ENCODE peak calls at places on chromosomes 3 and 15, in six cellular contexts. Q is GM20000, B is NB4, T is fibroblast of pulmonary artery, J is SHP77 treated with DMSO at 0.1 percent for 48 hours, F is T1000. W is an unnamed sample.

GRCh38 chr3:50296721-50297383 is 2.4 kb downstream of the HYAL3 start:
- DNase-seq in Q (no peak), B (no peak), T (no peak), J (no peak), F (no peak), W (no peak)

GRCh38 chr15:34366271-34367043 is 539 bp downstream of the LPCAT4 start:
- DNase-seq in Q (peak), B (peak), T (peak), J (peak), F (no peak), W (no peak)

GRCh38 chr15:39250460-39251186 is 330.3 kb upstream of the THBS1 start:
- DNase-seq in Q (no peak), B (no peak), T (no peak), J (no peak), F (no peak), W (no peak)

GRCh38 chr3:71707600-71707999 is 17.6 kb downstream of the EIF4E3 start:
- DNase-seq in Q (no peak), B (no peak), T (no peak), J (no peak), F (no peak), W (no peak)

GRCh38 chr15:85838655-85839054 is 43.9 kb upstream of the KLHL25 start:
- DNase-seq in Q (no peak), B (no peak), T (no peak), J (no peak), F (no peak), W (no peak)

GRCh38 chr15:89333011-89333860 is 1.4 kb downstream of the POLG start:
- DNase-seq in Q (peak), B (no peak), T (no peak), J (no peak), F (no peak), W (no peak)

GRCh38 chr3:184440161-184440560 is 60.3 kb downstream of the CHRD start:
- DNase-seq in Q (no peak), B (no peak), T (no peak), J (no peak), F (no peak), W (no peak)

GRCh38 chr3:102478160-102478559 is 43.3 kb downstream of the ZPLD1 start:
- DNase-seq in Q (no peak), B (no peak), T (no peak), J (no peak), F (no peak), W (no peak)

GRCh38 chr15:101051291-101052030 is 132.3 kb downstream of the LRRK1 start:
- DNase-seq in Q (no peak), B (no peak), T (no peak), J (no peak), F (no peak), W (no peak)

GRCh38 chr15:31024330-31024729 is 32.9 kb upstream of the MTMR10 start:
- DNase-seq in Q (no peak), B (no peak), T (peak), J (no peak), F (peak), W (peak)

GRCh38 chr15:73915085-73915484 is 11.2 kb upstream of the LOXL1 start:
- DNase-seq in Q (no peak), B (no peak), T (no peak), J (no peak), F (no peak), W (no peak)

GRCh38 chr3:135911106-135911505 is 54.4 kb upstream of the PPP2R3A start:
- DNase-seq in Q (no peak), B (no peak), T (no peak), J (no peak), F (no peak), W (no peak)

GRCh38 chr3:128548426-128549282 is 55.7 kb upstream of the GATA2 start:
- DNase-seq in Q (no peak), B (no peak), T (peak), J (no peak), F (no peak), W (no peak)

GRCh38 chr3:180913582-180914404 is 1.3 kb downstream of the FXR1 start:
- DNase-seq in Q (no peak), B (no peak), T (peak), J (no peak), F (no peak), W (no peak)

GRCh38 chr3:155908086-155908485 is 37.6 kb downstream of the GMPS start:
- DNase-seq in Q (no peak), B (peak), T (no peak), J (no peak), F (no peak), W (no peak)

GRCh38 chr3:11632966-11633365 is 10.7 kb downstream of the VGLL4 start:
- DNase-seq in Q (no peak), B (no peak), T (no peak), J (no peak), F (no peak), W (no peak)

GRCh38 chr3:13251166-13251892 is 168.8 kb downstream of the NUP210 start:
- DNase-seq in Q (no peak), B (no peak), T (no peak), J (no peak), F (no peak), W (no peak)

GRCh38 chr15:63502843-63503738 is 1.3 kb upstream of the USP3 start:
- DNase-seq in Q (peak), B (peak), T (peak), J (peak), F (peak), W (peak)

GRCh38 chr15:31308185-31308639 is 18.4 kb upstream of the KLF13 start:
- DNase-seq in Q (peak), B (peak), T (no peak), J (no peak), F (no peak), W (no peak)

GRCh38 chr15:36908991-36909390 is 191.4 kb downstream of the MEIS2 start:
- DNase-seq in Q (no peak), B (no peak), T (no peak), J (no peak), F (no peak), W (no peak)

GRCh38 chr3:42891042-42891441 is 14.9 kb upstream of the ZNF662 start:
- DNase-seq in Q (no peak), B (no peak), T (no peak), J (no peak), F (no peak), W (no peak)

GRCh38 chr3:169627789-169628188 is 35.7 kb downstream of the MECOM start:
- DNase-seq in Q (no peak), B (no peak), T (no peak), J (no peak), F (no peak), W (no peak)

GRCh38 chr3:155891341-155891740 is 20.9 kb downstream of the GMPS start:
- DNase-seq in Q (no peak), B (no peak), T (peak), J (no peak), F (no peak), W (no peak)

GRCh38 chr3:117611242-117611641 is 901.7 kb downstream of the TUSC7 start:
- DNase-seq in Q (no peak), B (no peak), T (no peak), J (no peak), F (no peak), W (no peak)

GRCh38 chr15:99932676-99933402 is 199.6 kb upstream of the LYSMD4 start:
- DNase-seq in Q (no peak), B (no peak), T (no peak), J (no peak), F (no peak), W (no peak)

GRCh38 chr3:171776411-171776810 is 33.9 kb downstream of the PLD1 start:
- DNase-seq in Q (no peak), B (no peak), T (no peak), J (no peak), F (no peak), W (no peak)

GRCh38 chr3:143644370-143645089 is 203.7 kb downstream of the SLC9A9 start:
- DNase-seq in Q (peak), B (peak), T (peak), J (peak), F (peak), W (peak)

GRCh38 chr3:195763248-195763830 is 42.6 kb downstream of the MUC20 start:
- DNase-seq in Q (no peak), B (no peak), T (no peak), J (no peak), F (no peak), W (no peak)

GRCh38 chr3:173257797-173258196 is 116.8 kb upstream of the SPATA16 start:
- DNase-seq in Q (no peak), B (no peak), T (no peak), J (no peak), F (no peak), W (no peak)